ENCODE peak calls at places on chromosomes 3 and 15, in seven cellular contexts. I is NCI-H460; X is ureter; D is stimulated activated naive CD8-positive, alpha-beta T cell treated with anti-CD3 and anti-CD28 coated beads, Interleukin-15, Interleukin-2, amounts not matched to agents 100 U/mL and 50 U/mL, for 24 hours; H is colonic mucosa; E is SK-MEL-5; G is stimulated activated CD4-positive, alpha-beta T cell treated with anti-CD3 and anti-CD28 coated beads, Interleukin-4, amount 100 ng/mL, for 4 hours. Q is an unnamed sample.

GRCh38 chr15:92899910-92900711 is at the start of gene CHD2:
- DNase-seq in I (peak), X (peak), D (peak), H (peak), E (peak), G (peak), Q (peak)

GRCh38 chr3:181695661-181696491 is 15.8 kb upstream of the SOX2 start:
- DNase-seq in I (no peak), X (no peak), D (no peak), H (no peak), E (no peak), G (no peak), Q (no peak)

GRCh38 chr3:119342176-119342575 is 48.0 kb downstream of the ARHGAP31 start:
- DNase-seq in I (no peak), X (no peak), D (no peak), H (no peak), E (no peak), G (no peak), Q (no peak)

GRCh38 chr3:43620953-43621405 is 832 bp downstream of the ANO10 start:
- DNase-seq in I (no peak), X (no peak), D (no peak), H (no peak), E (no peak), G (no peak), Q (no peak)

GRCh38 chr15:100373037-100373896 is 31.5 kb upstream of the ADAMTS17 start:
- DNase-seq in I (no peak), X (no peak), D (no peak), H (no peak), E (no peak), G (no peak), Q (no peak)

GRCh38 chr3:45123841-45124269 is 22.3 kb downstream of the CDCP1 start:
- DNase-seq in I (peak), X (no peak), D (no peak), H (no peak), E (no peak), G (no peak), Q (no peak)

GRCh38 chr15:31400222-31400927 is 73.7 kb downstream of the KLF13 start:
- DNase-seq in I (no peak), X (no peak), D (no peak), H (peak), E (no peak), G (no peak), Q (no peak)

GRCh38 chr3:160343132-160343531 is 55.9 kb downstream of the IFT80 start:
- DNase-seq in I (peak), X (no peak), D (no peak), H (no peak), E (peak), G (no peak), Q (peak)

GRCh38 chr3:124504332-124505059 is 225.8 kb upstream of the UMPS start:
- DNase-seq in I (no peak), X (no peak), D (no peak), H (no peak), E (no peak), G (no peak), Q (peak)

GRCh38 chr3:171984883-171985282 is 54.5 kb upstream of the FNDC3B start:
- DNase-seq in I (no peak), X (no peak), D (no peak), H (no peak), E (no peak), G (no peak), Q (no peak)

GRCh38 chr3:149314807-149315578 is 18.4 kb downstream of the TM4SF18 start:
- DNase-seq in I (no peak), X (no peak), D (no peak), H (no peak), E (no peak), G (no peak), Q (no peak)

GRCh38 chr3:70386043-70386442 is 73.6 kb upstream of the MDFIC2 start:
- DNase-seq in I (no peak), X (no peak), D (no peak), H (no peak), E (peak), G (no peak), Q (no peak)

GRCh38 chr3:32841875-32842505 is 24.2 kb downstream of the TRIM71 start:
- DNase-seq in I (no peak), X (no peak), D (no peak), H (no peak), E (no peak), G (no peak), Q (no peak)

GRCh38 chr3:59388555-59389280 is 338.9 kb upstream of the CFAP20DC start:
- DNase-seq in I (no peak), X (no peak), D (no peak), H (no peak), E (no peak), G (no peak), Q (no peak)

GRCh38 chr3:8822141-8822540 is 52.7 kb upstream of the OXTR start:
- DNase-seq in I (no peak), X (no peak), D (no peak), H (no peak), E (no peak), G (no peak), Q (no peak)

GRCh38 chr3:124778061-124778460 is 47.8 kb downstream of the UMPS start:
- DNase-seq in I (no peak), X (no peak), D (no peak), H (no peak), E (no peak), G (no peak), Q (no peak)

GRCh38 chr3:127775398-127776109 is 46.8 kb downstream of the MGLL start:
- DNase-seq in I (no peak), X (no peak), D (no peak), H (no peak), E (peak), G (no peak), Q (peak)

GRCh38 chr3:102434715-102435114 is at the start of gene ZPLD1:
- DNase-seq in I (no peak), X (no peak), D (no peak), H (no peak), E (no peak), G (no peak), Q (no peak)

GRCh38 chr15:82970078-82970686 is 15.8 kb upstream of the RAMAC start:
- DNase-seq in I (no peak), X (no peak), D (no peak), H (no peak), E (no peak), G (no peak), Q (no peak)

GRCh38 chr15:45197512-45197911 is 9.7 kb upstream of the SHF start:
- DNase-seq in I (no peak), X (no peak), D (no peak), H (no peak), E (no peak), G (no peak), Q (no peak)

GRCh38 chr3:101270158-101270557 is 50.2 kb downstream of the IMPG2 start:
- DNase-seq in I (no peak), X (no peak), D (no peak), H (no peak), E (no peak), G (no peak), Q (no peak)

GRCh38 chr3:44392489-44392888 is 53.9 kb downstream of the TCAIM start:
- DNase-seq in I (no peak), X (no peak), D (no peak), H (no peak), E (no peak), G (no peak), Q (no peak)

GRCh38 chr3:190552969-190553759 is 39.3 kb downstream of the IL1RAP start:
- DNase-seq in I (no peak), X (no peak), D (no peak), H (no peak), E (no peak), G (no peak), Q (no peak)

GRCh38 chr15:74174216-74174965 is 881 bp downstream of the ISLR start:
- DNase-seq in I (no peak), X (no peak), D (no peak), H (no peak), E (no peak), G (no peak), Q (no peak)

GRCh38 chr3:93843981-93844380 is 129.7 kb downstream of the PROS1 start:
- DNase-seq in I (no peak), X (no peak), D (no peak), H (no peak), E (peak), G (no peak), Q (no peak)

GRCh38 chr15:100190675-100191074 is 151.1 kb downstream of the ADAMTS17 start:
- DNase-seq in I (no peak), X (no peak), D (no peak), H (no peak), E (no peak), G (no peak), Q (no peak)

GRCh38 chr15:34628577-34629152 is 45.2 kb upstream of the GOLGA8B start:
- DNase-seq in I (no peak), X (no peak), D (no peak), H (no peak), E (no peak), G (no peak), Q (no peak)

GRCh38 chr3:168977696-168978374 is 685.7 kb downstream of the MECOM start:
- DNase-seq in I (no peak), X (no peak), D (no peak), H (no peak), E (no peak), G (no peak), Q (peak)

GRCh38 chr3:128902426-128902825 is 23.0 kb downstream of the ACAD9 start:
- DNase-seq in I (no peak), X (no peak), D (no peak), H (no peak), E (no peak), G (no peak), Q (no peak)

GRCh38 chr3:123084738-123085237 is 18.0 kb downstream of the PDIA5 start:
- DNase-seq in I (no peak), X (no peak), D (no peak), H (no peak), E (no peak), G (no peak), Q (no peak)

GRCh38 chr3:90184861-90185260 is 1077.4 kb downstream of the EPHA3 start:
- DNase-seq in I (no peak), X (no peak), D (no peak), H (no peak), E (peak), G (no peak), Q (no peak)

GRCh38 chr3:63936929-63937328 is 24.7 kb upstream of the SCAANT1 start:
- DNase-seq in I (no peak), X (no peak), D (no peak), H (no peak), E (no peak), G (no peak), Q (no peak)

GRCh38 chr15:57950381-57950946 is 115.0 kb downstream of the ALDH1A2 start:
- DNase-seq in I (peak), X (no peak), D (no peak), H (no peak), E (no peak), G (no peak), Q (no peak)

GRCh38 chr3:71578045-71578730 is 5.3 kb downstream of the FOXP1 start:
- DNase-seq in I (no peak), X (no peak), D (no peak), H (no peak), E (no peak), G (no peak), Q (no peak)

GRCh38 chr15:25250906-25251622 is 187.8 kb downstream of the UBE3A start:
- DNase-seq in I (no peak), X (no peak), D (no peak), H (no peak), E (no peak), G (no peak), Q (no peak)

GRCh38 chr3:133295199-133295901 is 104.5 kb upstream of the BFSP2 start:
- DNase-seq in I (no peak), X (no peak), D (no peak), H (no peak), E (no peak), G (no peak), Q (peak)

GRCh38 chr3:30268288-30268687 is 338.1 kb upstream of the TGFBR2 start:
- DNase-seq in I (no peak), X (no peak), D (no peak), H (no peak), E (no peak), G (no peak), Q (no peak)

GRCh38 chr3:141051641-141052569 is 758 bp downstream of the SPSB4 start:
- DNase-seq in I (no peak), X (no peak), D (no peak), H (no peak), E (no peak), G (no peak), Q (peak)